ENCODE peak calls at places on chromosome 20, in six cellular contexts. C is progenitor cell of endocrine pancreas; H is aorta; G is stimulated activated CD4-positive, alpha-beta T cell treated with anti-CD3 and anti-CD28 coated beads, Interleukin-4, amount 100 ng/mL, for 24 hours; F is astrocyte; R is right atrium auricular region. L is an unnamed sample.

GRCh38 chr20:33835773-33836172 is 24.6 kb downstream of the CHMP4B start:
- DNase-seq in H (no peak), F (no peak), R (no peak), G (no peak), C (no peak), L (no peak)

GRCh38 chr20:18166241-18166881 is 28.7 kb downstream of the KAT14 start:
- DNase-seq in C (no peak), R (no peak), F (no peak), H (no peak), G (no peak), L (no peak)

GRCh38 chr20:21181028-21181427 is 55.1 kb downstream of the KIZ start:
- DNase-seq in C (no peak), R (no peak), F (no peak), G (no peak), H (no peak), L (no peak)

GRCh38 chr20:48489656-48490055 is 338.1 kb downstream of the PREX1 start:
- DNase-seq in R (no peak), C (no peak), H (no peak), G (no peak), F (no peak), L (no peak)

GRCh38 chr20:63068711-63069367 is 62.1 kb upstream of the BHLHE23 start:
- DNase-seq in F (no peak), H (peak), R (no peak), C (no peak), G (no peak), L (no peak)

GRCh38 chr20:44089987-44090674 is 96.9 kb downstream of the JPH2 start:
- DNase-seq in G (no peak), H (no peak), F (peak), R (no peak), C (no peak), L (no peak)

GRCh38 chr20:59598625-59599310 is 5.6 kb upstream of the PHACTR3 start:
- DNase-seq in C (peak), F (no peak), G (peak), R (no peak), H (no peak), L (peak)

GRCh38 chr20:16477632-16478031 is 95.6 kb downstream of the KIF16B start:
- DNase-seq in C (no peak), H (no peak), F (no peak), R (no peak), G (no peak), L (no peak)

GRCh38 chr20:32480361-32481199 is 104.6 kb downstream of the NOL4L start:
- DNase-seq in F (no peak), G (no peak), C (no peak), H (peak), R (no peak), L (no peak)

GRCh38 chr20:9514461-9515210 is at the start of gene LAMP5:
- DNase-seq in C (peak), G (no peak), F (peak), R (no peak), H (no peak), L (no peak)

GRCh38 chr20:36084897-36085617 is 69.5 kb upstream of the EPB41L1 start:
- DNase-seq in H (peak), F (peak), C (no peak), G (no peak), R (no peak), L (no peak)

GRCh38 chr20:38842017-38842416 is 36.5 kb downstream of the PPP1R16B start:
- DNase-seq in G (no peak), R (no peak), C (no peak), F (no peak), H (no peak), L (no peak)

GRCh38 chr20:24769878-24770627 is 179.0 kb upstream of the CST7 start:
- DNase-seq in H (peak), G (no peak), R (no peak), F (no peak), C (no peak), L (no peak)

GRCh38 chr20:20561172-20561571 is 151.3 kb downstream of the RALGAPA2 start:
- DNase-seq in C (no peak), F (no peak), H (no peak), G (no peak), R (no peak), L (no peak)

GRCh38 chr20:23257848-23258746 is 92.5 kb upstream of the NXT1 start:
- DNase-seq in H (no peak), R (no peak), C (no peak), F (peak), G (no peak), L (no peak)

GRCh38 chr20:33721391-33722140 is 1.5 kb upstream of the PXMP4 start:
- DNase-seq in R (no peak), G (no peak), H (no peak), F (no peak), C (no peak), L (no peak)

GRCh38 chr20:19492937-19493336 is 265.1 kb upstream of the RIN2 start:
- DNase-seq in C (no peak), H (no peak), R (no peak), F (no peak), G (no peak), L (no peak)

GRCh38 chr20:21832442-21833152 is 127.1 kb downstream of the PAX1 start:
- DNase-seq in R (no peak), H (peak), G (no peak), F (no peak), C (no peak), L (no peak)

GRCh38 chr20:18056174-18057105 is 1.3 kb downstream of the OVOL2 start:
- DNase-seq in G (no peak), H (no peak), R (no peak), C (no peak), F (no peak), L (no peak)

GRCh38 chr20:4840831-4841230 is 119.1 kb downstream of the PRND start:
- DNase-seq in H (no peak), F (no peak), R (no peak), C (no peak), G (no peak), L (no peak)

GRCh38 chr20:8389381-8390368 is 257.6 kb downstream of the PLCB1 start:
- DNase-seq in R (no peak), F (peak), G (no peak), C (no peak), H (no peak), L (no peak)

GRCh38 chr20:25195962-25196700 is 619 bp downstream of the ENTPD6 start:
- DNase-seq in G (peak), R (no peak), F (no peak), H (peak), C (peak), L (no peak)

GRCh38 chr20:48275325-48275724 is 490.0 kb upstream of the SULF2 start:
- DNase-seq in H (no peak), R (no peak), F (peak), G (no peak), C (no peak), L (no peak)

GRCh38 chr20:36318166-36318565 is 12.0 kb downstream of the DLGAP4 start:
- DNase-seq in R (no peak), G (no peak), C (no peak), H (peak), F (no peak), L (no peak)

GRCh38 chr20:6698056-6698455 is 69.4 kb upstream of the BMP2 start:
- DNase-seq in H (no peak), R (no peak), G (no peak), C (no peak), F (peak), L (peak)

GRCh38 chr20:9163995-9164394 is 95.1 kb downstream of the PLCB4 start:
- DNase-seq in F (no peak), G (no peak), H (no peak), C (no peak), R (no peak), L (no peak)

GRCh38 chr20:8938532-8938931 is 130.4 kb upstream of the PLCB4 start:
- DNase-seq in G (no peak), F (no peak), R (no peak), H (no peak), C (no peak), L (no peak)

GRCh38 chr20:46648903-46649649 is 2.2 kb downstream of the SLC13A3 start:
- DNase-seq in R (no peak), G (no peak), C (no peak), F (no peak), H (no peak), L (no peak)

GRCh38 chr20:63009988-63010769 is 3.4 kb upstream of the BHLHE23 start:
- DNase-seq in H (no peak), R (no peak), F (peak), G (peak), C (no peak), L (no peak)

GRCh38 chr20:25035924-25036323 is 22.0 kb downstream of the ACSS1 start:
- DNase-seq in G (no peak), H (peak), F (no peak), R (no peak), C (no peak), L (no peak)

L was measured in iPS DF 6.9.